ENCODE peak calls at places on chromosome 9, in four cellular contexts. F is activated CD8-positive, alpha-beta T cell treated with anti-CD3 and anti-CD28 coated beads for 36 hours; G is mesothelial cell of epicardium; E is colonic mucosa. L is an unnamed sample.

GRCh38 chr9:98811051-98811650 is 3.7 kb downstream of the GALNT12 start:
- DNase-seq in F (no peak), G (no peak), E (no peak), L (no peak)

GRCh38 chr9:76166436-76166959 is 227.7 kb downstream of the RFK start:
- DNase-seq in G (no peak), E (no peak), F (no peak), L (no peak)

GRCh38 chr9:13113201-13113600 is 166.3 kb downstream of the MPDZ start:
- DNase-seq in F (no peak), E (no peak), G (no peak), L (no peak)

GRCh38 chr9:135299239-135299590 is 180.4 kb upstream of the PPP1R26 start:
- DNase-seq in G (peak; percentile 29), E (no peak), F (no peak), L (no peak)

GRCh38 chr9:134057751-134058701 is 9.8 kb downstream of the BRD3 start:
- DNase-seq in G (no peak), F (no peak), E (no peak), L (no peak)

GRCh38 chr9:87547665-87548064 is 50.0 kb downstream of the DAPK1 start:
- DNase-seq in G (peak; percentile 21), E (no peak), F (no peak), L (no peak)

GRCh38 chr9:90778746-90779145 is 22.9 kb upstream of the SYK start:
- DNase-seq in G (no peak), F (no peak), E (no peak), L (no peak)

GRCh38 chr9:105007143-105007542 is 79.2 kb upstream of the ABCA1 start:
- DNase-seq in G (no peak), E (no peak), F (peak; percentile 12), L (no peak)

GRCh38 chr9:83620841-83621636 is 1.9 kb upstream of the IDNK start:
- DNase-seq in G (peak; percentile 47), F (peak; percentile 53), E (peak; percentile 64), L (peak; percentile 55)

GRCh38 chr9:130759738-130760137 is 66.2 kb downstream of the EXOSC2 start:
- DNase-seq in E (no peak), G (no peak), F (no peak), L (no peak)

GRCh38 chr9:87844471-87844870 is 38.2 kb upstream of the SPATA31E1 start:
- DNase-seq in G (no peak), E (no peak), F (no peak), L (no peak)

GRCh38 chr9:96009690-96010477 is 134.4 kb downstream of the ERCC6L2 start:
- DNase-seq in E (no peak), G (no peak), F (peak; percentile 85), L (peak; percentile 45)

GRCh38 chr9:94039786-94040185 is 44.5 kb upstream of the PTPDC1 start:
- DNase-seq in F (no peak), E (no peak), G (no peak), L (no peak)

GRCh38 chr9:91711755-91712591 is 238.1 kb downstream of the ROR2 start:
- DNase-seq in E (no peak), F (peak; percentile 92), G (no peak), L (peak; percentile 89)

GRCh38 chr9:94818196-94818541 is 91.7 kb downstream of the AOPEP start:
- DNase-seq in F (no peak), E (no peak), G (no peak), L (no peak)

GRCh38 chr9:126397056-126397455 is 70.4 kb downstream of the MVB12B start:
- DNase-seq in F (peak; percentile 93), G (no peak), E (no peak), L (peak; percentile 76)

GRCh38 chr9:81871695-81872094 is 56.5 kb upstream of the SPATA31D4 start:
- DNase-seq in G (no peak), F (no peak), E (no peak), L (no peak)

GRCh38 chr9:74770508-74771261 is 117.0 kb downstream of the TRPM6 start:
- DNase-seq in G (no peak), F (peak; percentile 48), E (no peak), L (peak; percentile 27)

GRCh38 chr9:114902773-114903589 is 27.4 kb downstream of the TNFSF8 start:
- DNase-seq in F (peak; percentile 66), G (no peak), E (no peak), L (no peak)

GRCh38 chr9:98873535-98874432 is 66.3 kb downstream of the GALNT12 start:
- DNase-seq in G (no peak), F (no peak), E (no peak), L (no peak)

GRCh38 chr9:132141364-132141947 is 20.4 kb upstream of the NTNG2 start:
- DNase-seq in G (no peak), F (no peak), E (no peak), L (no peak)

GRCh38 chr9:98124637-98125426 is 5.8 kb upstream of the TRIM14 start:
- DNase-seq in G (no peak), E (no peak), F (no peak), L (no peak)

GRCh38 chr9:129005336-129005997 is 22.7 kb downstream of the SH3GLB2 start:
- DNase-seq in F (no peak), G (no peak), E (no peak), L (no peak)

GRCh38 chr9:98983295-98984268 is 39.9 kb downstream of the COL15A1 start:
- DNase-seq in F (no peak), G (no peak), E (no peak), L (no peak)

GRCh38 chr9:109652971-109653370 is 127.0 kb upstream of the PALM2AKAP2 start:
- DNase-seq in E (no peak), F (no peak), G (no peak), L (no peak)

GRCh38 chr9:114757984-114758383 is 47.9 kb downstream of the TNFSF15 start:
- DNase-seq in F (no peak), E (no peak), G (no peak), L (no peak)

GRCh38 chr9:93908591-93909241 is 46.4 kb downstream of the BARX1 start:
- DNase-seq in E (no peak), F (peak; percentile 27), G (no peak), L (no peak)

GRCh38 chr9:123131258-123131657 is 97.8 kb downstream of the GPR21 start:
- DNase-seq in E (no peak), F (no peak), G (no peak), L (no peak)

GRCh38 chr9:84779892-84780291 is 110.4 kb downstream of the NTRK2 start:
- DNase-seq in F (no peak), E (no peak), G (no peak), L (no peak)

GRCh38 chr9:137742698-137743097 is 123.9 kb downstream of the EHMT1 start:
- DNase-seq in F (no peak), E (no peak), G (no peak), L (no peak)

GRCh38 chr9:127537792-127538191 is 74.3 kb upstream of the STXBP1 start:
- DNase-seq in G (no peak), E (no peak), F (no peak), L (peak; percentile 52)
- TF ChIP-seq CTCF in G (no peak), E (no peak), F (no peak), L (peak; percentile 15)

GRCh38 chr9:92738661-92739081 is 26.0 kb downstream of the BICD2 start:
- DNase-seq in E (no peak), G (no peak), F (no peak), L (no peak)
- TF ChIP-seq CTCF in E (no peak), G (no peak), F (no peak), L (no peak)

DNA sequence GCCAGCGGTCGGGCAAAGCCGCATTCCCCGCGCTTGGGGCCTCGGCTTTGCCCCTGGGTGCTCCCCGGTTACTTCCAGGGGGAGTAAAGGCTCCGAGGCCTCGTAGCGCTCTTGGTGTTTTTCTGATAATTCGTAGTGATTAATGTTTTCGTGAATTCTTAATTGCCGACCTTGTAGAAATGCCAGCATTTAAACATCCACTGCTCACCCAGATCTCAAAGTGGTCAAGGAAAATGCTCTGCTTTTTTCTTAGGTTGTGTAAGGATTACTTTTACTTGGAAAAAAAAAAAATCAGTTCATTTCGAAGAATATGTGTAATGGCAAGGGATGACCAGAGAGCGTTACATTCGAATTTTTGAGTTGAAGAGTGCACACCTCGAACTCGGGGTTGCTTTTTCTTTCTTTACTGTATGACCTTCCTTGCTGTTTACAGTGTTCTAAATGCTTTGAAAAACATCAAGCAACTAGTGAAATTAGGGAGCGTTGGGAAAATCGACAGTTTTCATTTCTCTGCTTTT is 731 bp upstream of the TUT7 start:
- DNase-seq in G (no peak), E (no peak), F (no peak), L (no peak)
- TF ChIP-seq CTCF in G (no peak), E (no peak), F (no peak), L (no peak)

DNA sequence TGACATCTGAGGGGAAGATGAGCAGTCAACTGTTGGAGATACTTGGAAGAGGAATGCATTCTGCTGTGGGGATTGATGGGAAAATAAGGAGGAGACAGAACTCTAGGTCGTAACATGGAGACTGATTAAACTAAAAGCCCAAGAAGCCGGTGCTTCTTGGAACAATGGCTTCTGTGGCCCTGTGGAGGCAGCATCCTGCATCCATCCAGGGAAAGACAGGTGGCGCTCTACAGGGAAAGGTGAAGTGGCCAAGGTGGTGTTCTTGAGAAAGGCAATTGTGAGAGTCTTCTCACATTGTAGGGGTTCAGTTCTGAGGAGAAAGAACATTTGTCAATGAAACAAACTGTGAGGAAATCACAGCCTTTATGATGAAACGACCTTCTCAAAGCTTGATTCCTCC is 31.2 kb downstream of the ZFAND5 start:
- DNase-seq in F (peak; percentile 9), G (no peak), E (no peak), L (no peak)
- TF ChIP-seq CTCF in F (no peak), G (no peak), E (no peak), L (peak; percentile 35)

DNA sequence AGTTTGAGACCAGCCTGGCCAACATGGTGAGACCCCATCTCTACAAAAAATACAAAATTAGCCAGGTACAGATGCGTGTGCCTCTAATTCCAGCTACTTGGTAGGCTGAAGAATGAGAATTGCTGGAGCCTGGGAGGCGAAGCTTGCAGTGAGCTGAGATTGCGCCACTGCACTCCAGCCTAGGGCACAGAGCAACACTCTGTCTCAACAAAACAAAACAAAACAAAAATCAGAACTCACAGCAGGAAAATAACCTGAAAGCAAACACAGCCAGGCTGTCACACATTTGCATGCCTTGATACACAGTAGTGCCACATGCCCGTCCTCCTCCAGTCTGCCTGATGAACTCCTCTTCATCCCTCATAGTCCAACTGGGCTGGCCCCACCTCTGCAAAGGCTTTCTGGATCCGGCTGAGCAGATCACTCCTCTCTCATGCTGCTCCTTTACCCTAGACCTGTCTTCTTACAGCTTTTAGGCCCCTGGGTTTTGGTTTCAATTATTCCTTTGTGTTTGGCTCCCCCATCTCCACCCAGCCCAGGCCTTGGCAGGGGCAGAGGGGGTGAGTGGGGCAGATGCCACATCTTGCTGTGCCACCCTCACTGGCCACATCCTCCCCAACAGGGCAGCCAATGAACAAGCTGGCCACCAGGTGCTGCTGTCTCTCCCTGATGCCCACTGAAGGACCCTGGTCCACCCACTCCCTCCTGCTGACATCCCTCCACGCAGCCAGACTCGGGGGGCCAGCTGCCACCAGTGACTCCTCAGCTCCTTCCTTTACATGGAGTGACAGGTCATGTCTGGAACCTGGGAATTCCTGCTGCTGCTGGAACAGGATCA is 62.0 kb upstream of the GGTA1 start:
- DNase-seq in E (no peak), F (no peak), G (no peak), L (no peak)
- TF ChIP-seq CTCF in E (no peak), F (no peak), G (no peak), L (no peak)

L was measured in GM13977.